ENCODE peak calls at places on chromosomes 3 and 15, in five cellular contexts. One of them, this sample, is unnamed.
A peak's percentile ranks its signal among the peaks of the same experiment; 100 is the strongest.

GRCh38 chr3:195751584-195751983 is 30.8 kb downstream of the MUC20 start:
- DNase-seq in NCI-H446 treated with DMSO at 0.1 percent for 48 hours: no peak
- DNase-seq in nephron progenitor cell: no peak
- DNase-seq in fibroblast of pulmonary artery: no peak
- DNase-seq in HCT116: no peak
- DNase-seq in this sample: no peak

GRCh38 chr3:126130981-126131750 is 47.2 kb upstream of the SLC41A3 start:
- DNase-seq in nephron progenitor cell: no peak
- DNase-seq in NCI-H446 treated with DMSO at 0.1 percent for 48 hours: no peak
- DNase-seq in fibroblast of pulmonary artery: no peak
- DNase-seq in HCT116: no peak
- DNase-seq in this sample: no peak

GRCh38 chr3:170033489-170033888 is 4.3 kb upstream of the GPR160 start:
- DNase-seq in nephron progenitor cell: no peak
- DNase-seq in fibroblast of pulmonary artery: no peak
- DNase-seq in NCI-H446 treated with DMSO at 0.1 percent for 48 hours: no peak
- DNase-seq in HCT116: no peak
- DNase-seq in this sample: no peak

GRCh38 chr3:38131621-38132369 is 5.1 kb downstream of the ACAA1 start:
- DNase-seq in HCT116: no peak
- DNase-seq in fibroblast of pulmonary artery: peak; percentile 60
- DNase-seq in nephron progenitor cell: peak; percentile 65
- DNase-seq in NCI-H446 treated with DMSO at 0.1 percent for 48 hours: no peak
- DNase-seq in this sample: peak; percentile 45

GRCh38 chr3:86563358-86563970 is 427.5 kb downstream of the VGLL3 start:
- DNase-seq in NCI-H446 treated with DMSO at 0.1 percent for 48 hours: peak; percentile 9
- DNase-seq in nephron progenitor cell: peak; percentile 8
- DNase-seq in fibroblast of pulmonary artery: peak; percentile 58
- DNase-seq in HCT116: peak; percentile 3
- DNase-seq in this sample: peak; percentile 22

GRCh38 chr15:80875568-80875967 is 96.4 kb downstream of the CEMIP start:
- DNase-seq in NCI-H446 treated with DMSO at 0.1 percent for 48 hours: no peak
- DNase-seq in fibroblast of pulmonary artery: peak; percentile 11
- DNase-seq in nephron progenitor cell: no peak
- DNase-seq in HCT116: no peak
- DNase-seq in this sample: no peak

GRCh38 chr15:28995721-28996120 is 109.9 kb downstream of the APBA2 start:
- DNase-seq in nephron progenitor cell: no peak
- DNase-seq in fibroblast of pulmonary artery: no peak
- DNase-seq in NCI-H446 treated with DMSO at 0.1 percent for 48 hours: no peak
- DNase-seq in HCT116: no peak
- DNase-seq in this sample: no peak

GRCh38 chr15:75371486-75371885 is 3.1 kb upstream of the MAN2C1 start:
- DNase-seq in HCT116: no peak
- DNase-seq in NCI-H446 treated with DMSO at 0.1 percent for 48 hours: no peak
- DNase-seq in nephron progenitor cell: no peak
- DNase-seq in fibroblast of pulmonary artery: no peak
- DNase-seq in this sample: no peak

GRCh38 chr15:87369269-87369668 is 887.3 kb downstream of the NTRK3 start:
- DNase-seq in nephron progenitor cell: no peak
- DNase-seq in NCI-H446 treated with DMSO at 0.1 percent for 48 hours: no peak
- DNase-seq in fibroblast of pulmonary artery: peak; percentile 90
- DNase-seq in HCT116: no peak
- DNase-seq in this sample: peak; percentile 77

GRCh38 chr3:120177151-120177550 is 82.9 kb upstream of the GSK3B start:
- DNase-seq in NCI-H446 treated with DMSO at 0.1 percent for 48 hours: no peak
- DNase-seq in HCT116: no peak
- DNase-seq in nephron progenitor cell: peak; percentile 15
- DNase-seq in fibroblast of pulmonary artery: peak; percentile 91
- DNase-seq in this sample: peak; percentile 82

GRCh38 chr3:71064976-71065763 is 518.4 kb downstream of the FOXP1 start:
- DNase-seq in HCT116: no peak
- DNase-seq in nephron progenitor cell: peak; percentile 76
- DNase-seq in NCI-H446 treated with DMSO at 0.1 percent for 48 hours: no peak
- DNase-seq in fibroblast of pulmonary artery: peak; percentile 50
- DNase-seq in this sample: peak; percentile 49

GRCh38 chr15:49462242-49462641 is 39.2 kb downstream of the FGF7 start:
- DNase-seq in HCT116: no peak
- DNase-seq in fibroblast of pulmonary artery: peak; percentile 38
- DNase-seq in nephron progenitor cell: no peak
- DNase-seq in NCI-H446 treated with DMSO at 0.1 percent for 48 hours: no peak
- DNase-seq in this sample: no peak

GRCh38 chr3:34202975-34203374 is 404.5 kb downstream of the PDCD6IP start:
- DNase-seq in NCI-H446 treated with DMSO at 0.1 percent for 48 hours: peak; percentile 62
- DNase-seq in nephron progenitor cell: no peak
- DNase-seq in fibroblast of pulmonary artery: peak; percentile 20
- DNase-seq in HCT116: no peak
- DNase-seq in this sample: no peak

GRCh38 chr3:46008058-46008457 is 12.4 kb upstream of the FYCO1 start:
- DNase-seq in NCI-H446 treated with DMSO at 0.1 percent for 48 hours: no peak
- DNase-seq in HCT116: no peak
- DNase-seq in fibroblast of pulmonary artery: no peak
- DNase-seq in nephron progenitor cell: no peak
- DNase-seq in this sample: no peak

GRCh38 chr3:129575987-129576364 is 30.5 kb downstream of the PLXND1 start:
- DNase-seq in fibroblast of pulmonary artery: no peak
- DNase-seq in nephron progenitor cell: no peak
- DNase-seq in NCI-H446 treated with DMSO at 0.1 percent for 48 hours: no peak
- DNase-seq in HCT116: no peak
- DNase-seq in this sample: no peak

GRCh38 chr3:45123030-45123429 is 23.1 kb downstream of the CDCP1 start:
- DNase-seq in HCT116: no peak
- DNase-seq in fibroblast of pulmonary artery: peak; percentile 90
- DNase-seq in nephron progenitor cell: no peak
- DNase-seq in NCI-H446 treated with DMSO at 0.1 percent for 48 hours: no peak
- DNase-seq in this sample: peak; percentile 98

This sample was measured in fibroblast of villous mesenchyme.